ENCODE peak calls at places on chromosomes 7 and 10, in seven cellular contexts. Q is transverse colon, B is PC-3, R is HEK293T, P is breast epithelium, X is T-helper 9 cell, F is T follicular helper cell. V is an unnamed sample.

GRCh38 chr7:109772161-109772560 is 1202.5 kb downstream of the DNAJB9 start:
- DNase-seq in F (no peak), P (no peak), R (no peak), Q (no peak), B (no peak), X (no peak), V (peak)

GRCh38 chr10:121217331-121217730 is 366.2 kb downstream of the WDR11 start:
- DNase-seq in P (no peak), R (no peak), Q (no peak), F (no peak), X (no peak), B (no peak), V (no peak)

GRCh38 chr10:104665174-104665573 is 24.1 kb downstream of the SORCS3 start:
- DNase-seq in P (no peak), Q (no peak), X (no peak), B (no peak), F (no peak), R (no peak), V (no peak)

GRCh38 chr10:101903827-101904520 is 60.4 kb upstream of the KCNIP2 start:
- DNase-seq in P (no peak), X (no peak), B (no peak), F (no peak), R (no peak), Q (peak), V (no peak)

GRCh38 chr10:62527019-62527827 is 153.1 kb downstream of the ZNF365 start:
- DNase-seq in B (no peak), F (no peak), P (no peak), R (no peak), Q (peak), X (no peak), V (no peak)

GRCh38 chr10:73218466-73219191 is 28.4 kb downstream of the DNAJC9 start:
- DNase-seq in Q (no peak), P (no peak), X (no peak), R (peak), F (no peak), B (peak), V (peak)

GRCh38 chr10:127813290-127813689 is 76.3 kb downstream of the FOXI2 start:
- DNase-seq in P (no peak), Q (no peak), R (no peak), X (no peak), B (peak), F (no peak), V (peak)

GRCh38 chr10:1240341-1240775 is 184.2 kb downstream of the WDR37 start:
- DNase-seq in X (no peak), F (no peak), B (no peak), P (no peak), R (no peak), Q (peak), V (no peak)

GRCh38 chr10:43823237-43823605 is 174.5 kb upstream of the ZNF32 start:
- DNase-seq in B (no peak), P (no peak), F (no peak), X (no peak), R (no peak), Q (no peak), V (no peak)

V was measured in HT1080.